ENCODE peak calls at places on chromosomes 13 and 19, in nine cellular contexts. One of them, this sample, is unnamed.

GRCh38 chr13:98839826-98840769 is 87.6 kb upstream of the SLC15A1 start:
- DNase-seq in stimulated activated effector memory CD8-positive, alpha-beta T cell treated with anti-CD3 and anti-CD28 coated beads, Interleukin-12 subunit alpha, Interleukin-12 subunit beta, amount 100 ng/mL, for 72 hours: no peak
- DNase-seq in GM03348: peak
- DNase-seq in NCI-H1092 treated with DMSO at 0.1 percent for 48 hours: peak
- DNase-seq in GM04503: no peak
- DNase-seq in coronary artery: no peak
- DNase-seq in SHP77: peak
- DNase-seq in left ventricle myocardium inferior: peak
- DNase-seq in IMR-90: peak
- DNase-seq in this sample: no peak

GRCh38 chr19:56577719-56578602 is 10.7 kb downstream of the ZNF470 start:
- DNase-seq in stimulated activated effector memory CD8-positive, alpha-beta T cell treated with anti-CD3 and anti-CD28 coated beads, Interleukin-12 subunit alpha, Interleukin-12 subunit beta, amount 100 ng/mL, for 72 hours: no peak
- DNase-seq in GM03348: no peak
- DNase-seq in NCI-H1092 treated with DMSO at 0.1 percent for 48 hours: no peak
- DNase-seq in GM04503: no peak
- DNase-seq in coronary artery: no peak
- DNase-seq in SHP77: no peak
- DNase-seq in left ventricle myocardium inferior: no peak
- DNase-seq in IMR-90: no peak
- DNase-seq in this sample: no peak

GRCh38 chr19:52200044-52200443 is 10.2 kb downstream of the PPP2R1A start:
- DNase-seq in stimulated activated effector memory CD8-positive, alpha-beta T cell treated with anti-CD3 and anti-CD28 coated beads, Interleukin-12 subunit alpha, Interleukin-12 subunit beta, amount 100 ng/mL, for 72 hours: no peak
- DNase-seq in GM03348: peak
- DNase-seq in NCI-H1092 treated with DMSO at 0.1 percent for 48 hours: no peak
- DNase-seq in GM04503: peak
- DNase-seq in coronary artery: peak
- DNase-seq in SHP77: no peak
- DNase-seq in left ventricle myocardium inferior: peak
- DNase-seq in IMR-90: peak
- DNase-seq in this sample: no peak

GRCh38 chr13:102440259-102440936 is 38.5 kb upstream of the FGF14 start:
- DNase-seq in stimulated activated effector memory CD8-positive, alpha-beta T cell treated with anti-CD3 and anti-CD28 coated beads, Interleukin-12 subunit alpha, Interleukin-12 subunit beta, amount 100 ng/mL, for 72 hours: no peak
- DNase-seq in GM03348: no peak
- DNase-seq in NCI-H1092 treated with DMSO at 0.1 percent for 48 hours: no peak
- DNase-seq in GM04503: no peak
- DNase-seq in coronary artery: no peak
- DNase-seq in SHP77: peak
- DNase-seq in left ventricle myocardium inferior: no peak
- DNase-seq in IMR-90: no peak
- DNase-seq in this sample: no peak

GRCh38 chr13:64688893-64689677 is 2541.1 kb downstream of the PCDH9 start:
- DNase-seq in stimulated activated effector memory CD8-positive, alpha-beta T cell treated with anti-CD3 and anti-CD28 coated beads, Interleukin-12 subunit alpha, Interleukin-12 subunit beta, amount 100 ng/mL, for 72 hours: no peak
- DNase-seq in GM03348: no peak
- DNase-seq in NCI-H1092 treated with DMSO at 0.1 percent for 48 hours: no peak
- DNase-seq in GM04503: no peak
- DNase-seq in coronary artery: no peak
- DNase-seq in SHP77: no peak
- DNase-seq in left ventricle myocardium inferior: no peak
- DNase-seq in IMR-90: peak
- DNase-seq in this sample: no peak

GRCh38 chr13:109914111-109914510 is 127.7 kb upstream of the IRS2 start:
- DNase-seq in stimulated activated effector memory CD8-positive, alpha-beta T cell treated with anti-CD3 and anti-CD28 coated beads, Interleukin-12 subunit alpha, Interleukin-12 subunit beta, amount 100 ng/mL, for 72 hours: no peak
- DNase-seq in GM03348: no peak
- DNase-seq in NCI-H1092 treated with DMSO at 0.1 percent for 48 hours: no peak
- DNase-seq in GM04503: no peak
- DNase-seq in coronary artery: no peak
- DNase-seq in SHP77: no peak
- DNase-seq in left ventricle myocardium inferior: no peak
- DNase-seq in IMR-90: no peak
- DNase-seq in this sample: no peak

GRCh38 chr19:30371157-30371845 is 883 bp upstream of the ZNF536 start:
- DNase-seq in stimulated activated effector memory CD8-positive, alpha-beta T cell treated with anti-CD3 and anti-CD28 coated beads, Interleukin-12 subunit alpha, Interleukin-12 subunit beta, amount 100 ng/mL, for 72 hours: no peak
- DNase-seq in GM03348: no peak
- DNase-seq in NCI-H1092 treated with DMSO at 0.1 percent for 48 hours: no peak
- DNase-seq in GM04503: no peak
- DNase-seq in coronary artery: no peak
- DNase-seq in SHP77: no peak
- DNase-seq in left ventricle myocardium inferior: no peak
- DNase-seq in IMR-90: no peak
- DNase-seq in this sample: no peak

GRCh38 chr13:114200673-114201005 is 21.6 kb downstream of the CFAP97D2 start:
- DNase-seq in stimulated activated effector memory CD8-positive, alpha-beta T cell treated with anti-CD3 and anti-CD28 coated beads, Interleukin-12 subunit alpha, Interleukin-12 subunit beta, amount 100 ng/mL, for 72 hours: no peak
- DNase-seq in GM03348: no peak
- DNase-seq in NCI-H1092 treated with DMSO at 0.1 percent for 48 hours: no peak
- DNase-seq in GM04503: no peak
- DNase-seq in coronary artery: no peak
- DNase-seq in SHP77: no peak
- DNase-seq in left ventricle myocardium inferior: no peak
- DNase-seq in IMR-90: peak
- DNase-seq in this sample: no peak

GRCh38 chr19:38375098-38375493 is 725 bp downstream of the PSMD8 start:
- DNase-seq in stimulated activated effector memory CD8-positive, alpha-beta T cell treated with anti-CD3 and anti-CD28 coated beads, Interleukin-12 subunit alpha, Interleukin-12 subunit beta, amount 100 ng/mL, for 72 hours: no peak
- DNase-seq in GM03348: no peak
- DNase-seq in NCI-H1092 treated with DMSO at 0.1 percent for 48 hours: no peak
- DNase-seq in GM04503: no peak
- DNase-seq in coronary artery: no peak
- DNase-seq in SHP77: no peak
- DNase-seq in left ventricle myocardium inferior: no peak
- DNase-seq in IMR-90: peak
- DNase-seq in this sample: no peak

GRCh38 chr13:24900507-24900906 is 136.5 kb downstream of the RNF17 start:
- DNase-seq in stimulated activated effector memory CD8-positive, alpha-beta T cell treated with anti-CD3 and anti-CD28 coated beads, Interleukin-12 subunit alpha, Interleukin-12 subunit beta, amount 100 ng/mL, for 72 hours: no peak
- DNase-seq in GM03348: no peak
- DNase-seq in NCI-H1092 treated with DMSO at 0.1 percent for 48 hours: no peak
- DNase-seq in GM04503: no peak
- DNase-seq in coronary artery: no peak
- DNase-seq in SHP77: no peak
- DNase-seq in left ventricle myocardium inferior: no peak
- DNase-seq in IMR-90: no peak
- DNase-seq in this sample: no peak

GRCh38 chr19:2550431-2551171 is 74.7 kb downstream of the GADD45B start:
- DNase-seq in stimulated activated effector memory CD8-positive, alpha-beta T cell treated with anti-CD3 and anti-CD28 coated beads, Interleukin-12 subunit alpha, Interleukin-12 subunit beta, amount 100 ng/mL, for 72 hours: no peak
- DNase-seq in GM03348: no peak
- DNase-seq in NCI-H1092 treated with DMSO at 0.1 percent for 48 hours: peak
- DNase-seq in GM04503: no peak
- DNase-seq in coronary artery: no peak
- DNase-seq in SHP77: peak
- DNase-seq in left ventricle myocardium inferior: peak
- DNase-seq in IMR-90: no peak
- DNase-seq in this sample: peak

GRCh38 chr19:1658446-1659433 is 6.3 kb upstream of the TCF3 start:
- DNase-seq in stimulated activated effector memory CD8-positive, alpha-beta T cell treated with anti-CD3 and anti-CD28 coated beads, Interleukin-12 subunit alpha, Interleukin-12 subunit beta, amount 100 ng/mL, for 72 hours: no peak
- DNase-seq in GM03348: no peak
- DNase-seq in NCI-H1092 treated with DMSO at 0.1 percent for 48 hours: no peak
- DNase-seq in GM04503: no peak
- DNase-seq in coronary artery: no peak
- DNase-seq in SHP77: no peak
- DNase-seq in left ventricle myocardium inferior: no peak
- DNase-seq in IMR-90: no peak
- DNase-seq in this sample: no peak

GRCh38 chr19:18385675-18386542 is at the start of gene GDF15:
- DNase-seq in stimulated activated effector memory CD8-positive, alpha-beta T cell treated with anti-CD3 and anti-CD28 coated beads, Interleukin-12 subunit alpha, Interleukin-12 subunit beta, amount 100 ng/mL, for 72 hours: peak
- DNase-seq in GM03348: peak
- DNase-seq in NCI-H1092 treated with DMSO at 0.1 percent for 48 hours: no peak
- DNase-seq in GM04503: peak
- DNase-seq in coronary artery: no peak
- DNase-seq in SHP77: peak
- DNase-seq in left ventricle myocardium inferior: peak
- DNase-seq in IMR-90: peak
- DNase-seq in this sample: no peak

GRCh38 chr13:64457976-64458375 is 2772.2 kb downstream of the PCDH9 start:
- DNase-seq in stimulated activated effector memory CD8-positive, alpha-beta T cell treated with anti-CD3 and anti-CD28 coated beads, Interleukin-12 subunit alpha, Interleukin-12 subunit beta, amount 100 ng/mL, for 72 hours: no peak
- DNase-seq in GM03348: peak
- DNase-seq in NCI-H1092 treated with DMSO at 0.1 percent for 48 hours: no peak
- DNase-seq in GM04503: no peak
- DNase-seq in coronary artery: no peak
- DNase-seq in SHP77: no peak
- DNase-seq in left ventricle myocardium inferior: no peak
- DNase-seq in IMR-90: peak
- DNase-seq in this sample: no peak

GRCh38 chr13:107873908-107874307 is 341.4 kb downstream of the LIG4 start:
- DNase-seq in stimulated activated effector memory CD8-positive, alpha-beta T cell treated with anti-CD3 and anti-CD28 coated beads, Interleukin-12 subunit alpha, Interleukin-12 subunit beta, amount 100 ng/mL, for 72 hours: no peak
- DNase-seq in GM03348: no peak
- DNase-seq in NCI-H1092 treated with DMSO at 0.1 percent for 48 hours: no peak
- DNase-seq in GM04503: no peak
- DNase-seq in coronary artery: no peak
- DNase-seq in SHP77: no peak
- DNase-seq in left ventricle myocardium inferior: no peak
- DNase-seq in IMR-90: no peak
- DNase-seq in this sample: no peak

GRCh38 chr19:43651758-43652545 is 12.3 kb upstream of the CADM4 start:
- DNase-seq in stimulated activated effector memory CD8-positive, alpha-beta T cell treated with anti-CD3 and anti-CD28 coated beads, Interleukin-12 subunit alpha, Interleukin-12 subunit beta, amount 100 ng/mL, for 72 hours: no peak
- DNase-seq in GM03348: peak
- DNase-seq in NCI-H1092 treated with DMSO at 0.1 percent for 48 hours: peak
- DNase-seq in GM04503: no peak
- DNase-seq in coronary artery: no peak
- DNase-seq in SHP77: peak
- DNase-seq in left ventricle myocardium inferior: no peak
- DNase-seq in IMR-90: peak
- DNase-seq in this sample: no peak

GRCh38 chr13:87810920-87811344 is 139.8 kb downstream of the SLITRK5 start:
- DNase-seq in stimulated activated effector memory CD8-positive, alpha-beta T cell treated with anti-CD3 and anti-CD28 coated beads, Interleukin-12 subunit alpha, Interleukin-12 subunit beta, amount 100 ng/mL, for 72 hours: no peak
- DNase-seq in GM03348: no peak
- DNase-seq in NCI-H1092 treated with DMSO at 0.1 percent for 48 hours: no peak
- DNase-seq in GM04503: no peak
- DNase-seq in coronary artery: no peak
- DNase-seq in SHP77: no peak
- DNase-seq in left ventricle myocardium inferior: no peak
- DNase-seq in IMR-90: no peak
- DNase-seq in this sample: peak

This sample was measured in chondrocyte.